ENCODE peak calls at places on chromosomes 6 and 20, in four cellular contexts. S is breast epithelium, T is body of pancreas, X is prostate gland. Q is an unnamed sample.

GRCh38 chr20:10225439-10226080 is 6.9 kb downstream of the SNAP25 start:
- DNase-seq in S (no peak), T (no peak), X (no peak), Q (no peak)

GRCh38 chr6:11196511-11197174 is 35.8 kb downstream of the NEDD9 start:
- DNase-seq in S (no peak), T (no peak), X (no peak), Q (no peak)

GRCh38 chr6:146550911-146551310 is 7.3 kb downstream of the RAB32 start:
- DNase-seq in S (no peak), T (no peak), X (no peak), Q (no peak)

GRCh38 chr6:167588920-167589614 is 237.6 kb upstream of the AFDN start:
- DNase-seq in S (peak), T (no peak), X (no peak), Q (no peak)

GRCh38 chr6:12047304-12047703 is 35.2 kb downstream of the HIVEP1 start:
- DNase-seq in S (no peak), T (no peak), X (no peak), Q (no peak)

GRCh38 chr20:57787969-57788781 is 78.4 kb upstream of the PMEPA1 start:
- DNase-seq in S (no peak), T (no peak), X (no peak), Q (no peak)

GRCh38 chr20:25148181-25148981 is 47.1 kb upstream of the ENTPD6 start:
- DNase-seq in S (no peak), T (peak), X (peak), Q (no peak)

GRCh38 chr6:12363651-12364381 is 73.7 kb downstream of the EDN1 start:
- DNase-seq in S (no peak), T (peak), X (no peak), Q (peak)

DNA sequence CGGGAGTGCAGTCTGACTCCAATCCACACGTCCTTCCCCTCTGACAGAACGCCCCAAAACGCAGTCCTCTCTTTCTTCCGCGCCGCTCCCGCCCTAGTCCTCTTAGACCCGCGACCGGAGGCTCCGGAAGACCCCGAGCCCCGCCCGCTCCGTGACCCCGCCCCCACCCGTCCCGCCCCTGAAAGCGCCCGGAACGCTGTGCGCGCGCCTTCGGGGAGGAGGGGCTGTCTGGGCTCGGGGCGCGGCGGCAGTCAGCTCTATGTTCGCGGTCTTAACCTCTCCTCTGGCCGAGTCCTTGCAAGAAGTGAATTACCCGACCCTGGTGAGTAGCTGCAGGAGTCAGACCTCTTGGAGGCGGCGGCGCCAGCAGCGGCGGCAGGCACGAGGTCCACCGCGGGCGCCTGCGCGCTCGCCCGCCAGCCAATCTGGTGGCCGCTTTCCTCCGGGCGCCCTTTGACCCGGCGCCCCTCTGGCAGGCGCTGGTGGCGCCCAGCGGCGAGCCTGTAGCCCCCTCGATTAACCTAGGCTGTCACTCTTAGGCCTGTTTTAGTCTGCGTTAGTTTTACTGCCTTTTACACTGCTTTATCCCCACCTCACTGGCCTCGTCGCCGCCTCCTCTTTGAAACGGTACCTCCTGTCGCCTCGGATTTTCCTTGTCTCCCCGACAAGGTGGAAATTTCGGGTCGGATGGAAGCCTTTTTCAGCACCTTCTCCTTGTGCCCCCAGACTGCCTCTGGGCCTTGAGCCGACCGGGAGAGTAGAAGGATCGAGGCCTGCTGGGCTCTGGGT is at the start of gene MANEA:
- DNase-seq in S (peak), T (peak), X (peak), Q (peak)
- TF ChIP-seq POLR2A in S (no peak), T (peak), X (peak), Q (peak)

GRCh38 chr20:23534801-23535593 is 33.3 kb downstream of the CST9L start:
- DNase-seq in S (no peak), T (no peak), X (no peak), Q (no peak)
- TF ChIP-seq POLR2A in S (no peak), T (no peak), X (no peak), Q (no peak)

GRCh38 chr6:22028403-22028802 is 268.4 kb downstream of the PRL start:
- DNase-seq in S (no peak), T (no peak), X (no peak), Q (no peak)
- TF ChIP-seq POLR2A in S (no peak), T (no peak), X (no peak), Q (no peak)

GRCh38 chr6:35166160-35166919 is 25.2 kb upstream of the TCP11 start:
- DNase-seq in S (no peak), T (no peak), X (peak), Q (no peak)
- TF ChIP-seq POLR2A in S (no peak), T (no peak), X (no peak), Q (no peak)

Q was measured in right lobe of liver.